ENCODE peak calls at places on chromosome X, in nine cellular contexts. I, G, D, R, L, Q, K, O and H are unnamed samples.

GRCh38 chrX:17380221-17380620 is 5.2 kb downstream of the NHS start:
- DNase-seq in K (no peak), D (no peak), Q (no peak), I (no peak), R (no peak), L (no peak), G (no peak), O (no peak), H (no peak)

GRCh38 chrX:51860679-51861078 is 32.7 kb upstream of the MAGED1 start:
- DNase-seq in D (peak), G (no peak), K (no peak), L (no peak), R (peak), O (no peak), Q (peak), I (no peak), H (no peak)

GRCh38 chrX:48937065-48937907 is 18.5 kb upstream of the PIM2 start:
- DNase-seq in G (no peak), R (no peak), K (peak), O (peak), D (peak), I (peak), L (no peak), Q (peak), H (peak)

GRCh38 chrX:154409222-154409871 is at the start of gene DNASE1L1:
- DNase-seq in L (peak), Q (peak), I (peak), D (peak), G (peak), O (no peak), K (peak), R (peak), H (no peak)

GRCh38 chrX:154370300-154370881 is 4.0 kb downstream of the FLNA start:
- DNase-seq in I (no peak), D (no peak), L (no peak), K (no peak), R (no peak), Q (no peak), O (no peak), G (no peak), H (no peak)

GRCh38 chrX:129726307-129727111 is 12.3 kb upstream of the XPNPEP2 start:
- DNase-seq in K (peak), O (no peak), I (no peak), R (peak), D (peak), Q (peak), L (peak), G (peak), H (peak)

GRCh38 chrX:140715787-140716186 is 6.2 kb downstream of the LINC00632 start:
- DNase-seq in L (no peak), G (no peak), K (no peak), R (no peak), I (no peak), D (no peak), Q (no peak), O (no peak), H (no peak)

GRCh38 chrX:3052864-3053263 is 11.6 kb downstream of the ARSF start:
- DNase-seq in D (no peak), L (no peak), K (peak), G (no peak), I (no peak), R (no peak), O (no peak), Q (no peak), H (no peak)

GRCh38 chrX:10177620-10178019 is 20.8 kb downstream of the CLCN4 start:
- DNase-seq in K (no peak), L (no peak), D (no peak), I (no peak), Q (peak), R (no peak), O (no peak), G (no peak), H (no peak)

GRCh38 chrX:69186651-69187050 is 21.4 kb upstream of the PJA1 start:
- DNase-seq in L (no peak), Q (no peak), D (no peak), K (no peak), I (no peak), R (no peak), O (no peak), G (no peak), H (no peak)

GRCh38 chrX:150649096-150649870 is 43.9 kb upstream of the MTMR1 start:
- DNase-seq in I (no peak), R (no peak), G (no peak), O (no peak), L (no peak), Q (peak), D (no peak), K (no peak), H (no peak)

GRCh38 chrX:14003028-14003427 is 26.7 kb downstream of the GEMIN8 start:
- DNase-seq in Q (no peak), I (no peak), D (no peak), R (no peak), L (no peak), O (no peak), K (no peak), G (no peak), H (no peak)

GRCh38 chrX:14440109-14440508 is 89.2 kb upstream of the GLRA2 start:
- DNase-seq in I (no peak), Q (no peak), L (no peak), D (no peak), R (no peak), O (no peak), K (no peak), G (no peak), H (no peak)

GRCh38 chrX:6891404-6891803 is 256.1 kb upstream of the STS start:
- DNase-seq in O (no peak), Q (no peak), G (no peak), D (no peak), K (no peak), I (no peak), L (peak), R (no peak), H (no peak)

GRCh38 chrX:133375558-133376340 is 39.5 kb downstream of the GPC4 start:
- DNase-seq in R (no peak), O (no peak), Q (no peak), D (no peak), I (no peak), K (no peak), G (no peak), L (no peak), H (no peak)

GRCh38 chrX:69556094-69557011 is 52.2 kb downstream of the NALF2 start:
- DNase-seq in Q (peak), I (no peak), D (peak), L (no peak), G (no peak), O (no peak), R (peak), K (peak), H (no peak)

GRCh38 chrX:108001218-108001814 is 19.1 kb upstream of the TEX13B start:
- DNase-seq in O (no peak), K (no peak), R (peak), L (no peak), Q (peak), D (no peak), I (no peak), G (no peak), H (peak)